ENCODE peak calls at places on chromosomes 16 and 17, in nine cellular contexts. Q, F, S, J, M, A, C, R and V are unnamed samples.
A peak's percentile ranks its signal among the peaks of the same experiment; 100 is the strongest.

GRCh38 chr17:44990994-44991393 is 22.9 kb upstream of the C1QL1 start:
- DNase-seq in Q (no peak), F (no peak), S (peak; percentile 9), J (no peak), M (no peak), A (no peak), C (peak; percentile 37), R (no peak), V (no peak)

GRCh38 chr16:84156342-84156784 is 11.3 kb downstream of the DNAAF1 start:
- DNase-seq in Q (no peak), F (no peak), S (peak; percentile 72), J (no peak), M (no peak), A (no peak), C (peak; percentile 25), R (no peak), V (no peak)

GRCh38 chr17:63557416-63557815 is 7.1 kb downstream of the DCAF7 start:
- DNase-seq in Q (no peak), F (no peak), S (no peak), J (no peak), M (no peak), A (no peak), C (no peak), R (no peak), V (no peak)

GRCh38 chr17:66633322-66633965 is 201.5 kb upstream of the CACNG5 start:
- DNase-seq in Q (peak; percentile 27), F (no peak), S (no peak), J (peak; percentile 60), M (peak; percentile 14), A (no peak), C (peak; percentile 45), R (peak; percentile 3), V (no peak)

GRCh38 chr17:19415311-19415710 is 4.3 kb downstream of the RNF112 start:
- DNase-seq in Q (no peak), F (no peak), S (no peak), J (no peak), M (no peak), A (no peak), C (no peak), R (no peak), V (no peak)

GRCh38 chr17:80455328-80455710 is 21.1 kb downstream of the NPTX1 start:
- DNase-seq in Q (no peak), F (peak; percentile 76), S (no peak), J (peak; percentile 60), M (no peak), A (no peak), C (peak; percentile 71), R (peak; percentile 56), V (no peak)

GRCh38 chr17:29469251-29469650 is 79.1 kb downstream of the TAOK1 start:
- DNase-seq in Q (peak; percentile 21), F (no peak), S (no peak), J (no peak), M (no peak), A (no peak), C (no peak), R (no peak), V (no peak)

GRCh38 chr16:66548868-66549267 is 1.1 kb downstream of the TK2 start:
- DNase-seq in Q (no peak), F (no peak), S (no peak), J (no peak), M (no peak), A (no peak), C (no peak), R (no peak), V (no peak)

GRCh38 chr17:29593546-29594440 is 861 bp downstream of the ANKRD13B start:
- DNase-seq in Q (no peak), F (peak; percentile 59), S (no peak), J (peak; percentile 43), M (no peak), A (no peak), C (peak; percentile 43), R (no peak), V (no peak)

GRCh38 chr16:726188-726437 is 130 bp downstream of the CCDC78 start:
- DNase-seq in Q (no peak), F (no peak), S (no peak), J (no peak), M (no peak), A (no peak), C (no peak), R (no peak), V (no peak)

GRCh38 chr16:57566436-57566835 is 24.0 kb downstream of the ADGRG5 start:
- DNase-seq in Q (no peak), F (no peak), S (no peak), J (no peak), M (no peak), A (no peak), C (peak; percentile 28), R (no peak), V (no peak)

GRCh38 chr16:1745900-1746692 is 25.2 kb downstream of the NME3 start:
- DNase-seq in Q (peak; percentile 42), F (peak; percentile 11), S (no peak), J (no peak), M (no peak), A (no peak), C (peak; percentile 98), R (no peak), V (peak; percentile 37)

GRCh38 chr17:44355642-44356099 is 8.0 kb downstream of the FAM171A2 start:
- DNase-seq in Q (no peak), F (no peak), S (no peak), J (no peak), M (no peak), A (no peak), C (no peak), R (no peak), V (no peak)

GRCh38 chr17:44779211-44780025 is 20.6 kb downstream of the ADAM11 start:
- DNase-seq in Q (peak; percentile 74), F (peak; percentile 87), S (peak; percentile 47), J (peak; percentile 83), M (no peak), A (peak; percentile 74), C (peak; percentile 88), R (peak; percentile 71), V (no peak)

GRCh38 chr16:53756329-53756996 is 52.5 kb downstream of the FTO start:
- DNase-seq in Q (no peak), F (no peak), S (no peak), J (no peak), M (no peak), A (no peak), C (no peak), R (no peak), V (no peak)

GRCh38 chr16:30813821-30814189 is 26.8 kb upstream of the ZNF629 start:
- DNase-seq in Q (no peak), F (no peak), S (no peak), J (no peak), M (no peak), A (no peak), C (no peak), R (no peak), V (no peak)

GRCh38 chr16:73414636-73415035 is 366.7 kb upstream of the ZFHX3 start:
- DNase-seq in Q (no peak), F (no peak), S (no peak), J (no peak), M (no peak), A (no peak), C (no peak), R (no peak), V (no peak)

GRCh38 chr16:61165797-61166196 is 870.4 kb downstream of the CDH8 start:
- DNase-seq in Q (no peak), F (no peak), S (no peak), J (no peak), M (no peak), A (no peak), C (no peak), R (no peak), V (no peak)

GRCh38 chr17:7183433-7184090 is 4.4 kb upstream of the ASGR1 start:
- DNase-seq in Q (no peak), F (no peak), S (no peak), J (no peak), M (no peak), A (no peak), C (peak; percentile 17), R (no peak), V (no peak)

GRCh38 chr16:25838724-25839186 is 147.0 kb downstream of the HS3ST4 start:
- DNase-seq in Q (peak; percentile 62), F (no peak), S (peak; percentile 22), J (peak; percentile 4), M (peak; percentile 11), A (no peak), C (peak; percentile 60), R (peak; percentile 15), V (peak; percentile 4)

GRCh38 chr16:53052519-53053501 is at the start of gene CHD9NB:
- DNase-seq in Q (peak; percentile 93), F (no peak), S (peak; percentile 99), J (no peak), M (peak; percentile 90), A (no peak), C (peak; percentile 75), R (no peak), V (peak; percentile 68)

GRCh38 chr16:25834101-25834500 is 142.3 kb downstream of the HS3ST4 start:
- DNase-seq in Q (no peak), F (no peak), S (no peak), J (no peak), M (no peak), A (no peak), C (no peak), R (no peak), V (no peak)

GRCh38 chr17:79192503-79193500 is 118.2 kb downstream of the ENGASE start:
- DNase-seq in Q (peak; percentile 42), F (no peak), S (peak; percentile 5), J (peak; percentile 27), M (no peak), A (no peak), C (peak; percentile 41), R (no peak), V (no peak)

GRCh38 chr17:15651583-15652110 is 32.1 kb upstream of the FBXW10B start:
- DNase-seq in Q (peak; percentile 98), F (peak; percentile 51), S (peak; percentile 98), J (peak; percentile 32), M (peak; percentile 93), A (no peak), C (peak; percentile 99), R (peak; percentile 3), V (peak; percentile 96)

GRCh38 chr17:16353702-16354174 is 469 bp upstream of the CENPV start:
- DNase-seq in Q (no peak), F (no peak), S (no peak), J (no peak), M (no peak), A (no peak), C (no peak), R (no peak), V (no peak)

GRCh38 chr16:67173808-67174705 is 3.7 kb downstream of the NOL3 start:
- DNase-seq in Q (peak; percentile 85), F (peak; percentile 86), S (peak; percentile 86), J (peak; percentile 72), M (no peak), A (peak; percentile 50), C (peak; percentile 91), R (no peak), V (no peak)

GRCh38 chr16:9713907-9714306 is 468.3 kb downstream of the GRIN2A start:
- DNase-seq in Q (no peak), F (no peak), S (no peak), J (no peak), M (no peak), A (no peak), C (no peak), R (no peak), V (no peak)

GRCh38 chr17:28335959-28336871 is 654 bp downstream of the TNFAIP1 start:
- DNase-seq in Q (peak; percentile 94), F (peak; percentile 56), S (peak; percentile 97), J (peak; percentile 26), M (peak; percentile 74), A (no peak), C (peak; percentile 93), R (peak; percentile 9), V (peak; percentile 60)

GRCh38 chr17:75371339-75371738 is 34.1 kb downstream of the GRB2 start:
- DNase-seq in Q (no peak), F (no peak), S (no peak), J (no peak), M (no peak), A (no peak), C (no peak), R (no peak), V (no peak)

GRCh38 chr17:74118504-74118903 is 85.0 kb upstream of the RPL38 start:
- DNase-seq in Q (no peak), F (peak; percentile 70), S (no peak), J (no peak), M (no peak), A (no peak), C (no peak), R (no peak), V (no peak)

GRCh38 chr17:55576237-55576998 is 65.2 kb upstream of the SMIM36 start:
- DNase-seq in Q (peak; percentile 42), F (no peak), S (peak; percentile 75), J (no peak), M (no peak), A (no peak), C (peak; percentile 85), R (no peak), V (peak; percentile 39)